ENCODE peak calls at places on chromosome 9, in six cellular contexts. N is GM12865, P is BJ, Q is neural crest cell, T is choroid plexus epithelial cell, S is upper lobe of right lung. W is an unnamed sample.
A peak's percentile ranks its signal among the peaks of the same experiment; 100 is the strongest.

GRCh38 chr9:137592767-137593166 is 2.5 kb upstream of the ZMYND19 start:
- DNase-seq in N (no peak), P (no peak), Q (no peak), T (no peak), S (peak; percentile 79), W (no peak)

GRCh38 chr9:76456202-76456926 is 2.6 kb upstream of the GCNT1 start:
- DNase-seq in N (peak; percentile 42), P (no peak), Q (no peak), T (peak; percentile 64), S (no peak), W (peak; percentile 47)

GRCh38 chr9:76542360-76542759 is 83.4 kb downstream of the GCNT1 start:
- DNase-seq in N (no peak), P (no peak), Q (no peak), T (no peak), S (no peak), W (no peak)

GRCh38 chr9:132239999-132240859 is 78.4 kb downstream of the NTNG2 start:
- DNase-seq in N (no peak), P (no peak), Q (no peak), T (no peak), S (peak; percentile 64), W (peak; percentile 30)

GRCh38 chr9:69420611-69421270 is 95.7 kb downstream of the ENTREP1 start:
- DNase-seq in N (no peak), P (no peak), Q (no peak), T (no peak), S (no peak), W (no peak)

GRCh38 chr9:89137548-89138462 is 40.8 kb downstream of the SHC3 start:
- DNase-seq in N (no peak), P (peak; percentile 75), Q (no peak), T (peak; percentile 97), S (no peak), W (peak; percentile 57)

GRCh38 chr9:89519393-89519805 is 21.5 kb upstream of the SEMA4D start:
- DNase-seq in N (peak; percentile 32), P (no peak), Q (no peak), T (peak; percentile 63), S (no peak), W (no peak)

GRCh38 chr9:32414856-32415255 is 30.4 kb downstream of the ACO1 start:
- DNase-seq in N (no peak), P (no peak), Q (no peak), T (no peak), S (no peak), W (no peak)

GRCh38 chr9:116391306-116391900 is 237.8 kb downstream of the PAPPA start:
- DNase-seq in N (no peak), P (peak; percentile 17), Q (no peak), T (peak; percentile 91), S (no peak), W (no peak)

GRCh38 chr9:4490705-4491620 is 695 bp downstream of the SLC1A1 start:
- DNase-seq in N (peak; percentile 24), P (no peak), Q (no peak), T (peak; percentile 8), S (peak; percentile 66), W (no peak)

GRCh38 chr9:126860077-126860756 is at the start of gene ZBTB34:
- DNase-seq in N (peak; percentile 78), P (no peak), Q (peak; percentile 78), T (peak; percentile 41), S (peak; percentile 88), W (peak; percentile 71)

GRCh38 chr9:34993502-34994428 is 4.2 kb downstream of the DNAJB5 start:
- DNase-seq in N (peak; percentile 54), P (no peak), Q (no peak), T (peak; percentile 79), S (peak; percentile 53), W (peak; percentile 61)

GRCh38 chr9:69466151-69466550 is 141.1 kb downstream of the ENTREP1 start:
- DNase-seq in N (no peak), P (no peak), Q (no peak), T (peak; percentile 4), S (no peak), W (no peak)

GRCh38 chr9:4985376-4986266 is 549 bp downstream of the JAK2 start:
- DNase-seq in N (peak; percentile 60), P (no peak), Q (peak; percentile 15), T (peak; percentile 55), S (peak; percentile 69), W (peak; percentile 39)

GRCh38 chr9:93231121-93231694 is 47.3 kb downstream of the WNK2 start:
- DNase-seq in N (no peak), P (no peak), Q (no peak), T (no peak), S (peak; percentile 78), W (no peak)

GRCh38 chr9:28999806-29000205 is 1426.5 kb upstream of the C9orf72 start:
- DNase-seq in N (no peak), P (no peak), Q (no peak), T (peak; percentile 26), S (no peak), W (no peak)

GRCh38 chr9:93062364-93062763 is 3.9 kb downstream of the SUSD3 start:
- DNase-seq in N (peak; percentile 37), P (no peak), Q (no peak), T (no peak), S (no peak), W (no peak)

GRCh38 chr9:96417610-96418073 is 528 bp downstream of the ZNF367 start:
- DNase-seq in N (no peak), P (no peak), Q (peak; percentile 20), T (no peak), S (peak; percentile 74), W (no peak)

GRCh38 chr9:136283291-136284235 is 20.3 kb downstream of the CCDC187 start:
- DNase-seq in N (peak; percentile 81), P (no peak), Q (peak; percentile 89), T (peak; percentile 78), S (peak; percentile 83), W (peak; percentile 85)

DNA sequence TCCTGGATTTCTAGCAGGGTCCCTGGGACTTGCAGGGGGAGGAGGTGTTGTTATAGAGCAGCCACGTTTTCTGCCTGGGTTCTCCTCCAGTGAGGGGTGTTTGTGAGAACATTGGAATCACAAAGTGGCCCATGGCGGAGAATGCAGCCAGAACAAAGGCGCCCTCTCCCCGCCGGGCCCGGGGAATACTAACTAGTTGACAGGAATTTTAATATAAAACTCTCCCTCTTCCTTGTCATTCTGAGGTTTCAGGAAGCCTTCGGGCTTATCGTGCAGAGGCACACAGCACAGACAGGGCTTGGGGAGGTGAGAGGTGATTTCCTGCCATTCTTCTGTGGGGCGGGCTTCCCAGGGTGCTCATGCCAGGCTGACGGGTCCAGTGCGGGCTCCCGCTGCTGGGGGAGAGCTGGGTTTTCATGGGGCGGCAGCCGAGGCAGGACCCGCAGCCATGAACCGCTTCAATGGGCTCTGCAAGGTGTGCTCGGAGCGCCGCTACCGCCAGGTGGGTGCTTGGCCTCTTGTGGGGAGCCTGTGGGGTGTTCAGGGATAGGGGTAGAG is 37.7 kb downstream of the RGS3 start:
- DNase-seq in N (no peak), P (no peak), Q (no peak), T (no peak), S (no peak), W (no peak)
- TF ChIP-seq CTCF in N (no peak), P (no peak), Q (no peak), T (no peak), S (no peak), W (no peak)

DNA sequence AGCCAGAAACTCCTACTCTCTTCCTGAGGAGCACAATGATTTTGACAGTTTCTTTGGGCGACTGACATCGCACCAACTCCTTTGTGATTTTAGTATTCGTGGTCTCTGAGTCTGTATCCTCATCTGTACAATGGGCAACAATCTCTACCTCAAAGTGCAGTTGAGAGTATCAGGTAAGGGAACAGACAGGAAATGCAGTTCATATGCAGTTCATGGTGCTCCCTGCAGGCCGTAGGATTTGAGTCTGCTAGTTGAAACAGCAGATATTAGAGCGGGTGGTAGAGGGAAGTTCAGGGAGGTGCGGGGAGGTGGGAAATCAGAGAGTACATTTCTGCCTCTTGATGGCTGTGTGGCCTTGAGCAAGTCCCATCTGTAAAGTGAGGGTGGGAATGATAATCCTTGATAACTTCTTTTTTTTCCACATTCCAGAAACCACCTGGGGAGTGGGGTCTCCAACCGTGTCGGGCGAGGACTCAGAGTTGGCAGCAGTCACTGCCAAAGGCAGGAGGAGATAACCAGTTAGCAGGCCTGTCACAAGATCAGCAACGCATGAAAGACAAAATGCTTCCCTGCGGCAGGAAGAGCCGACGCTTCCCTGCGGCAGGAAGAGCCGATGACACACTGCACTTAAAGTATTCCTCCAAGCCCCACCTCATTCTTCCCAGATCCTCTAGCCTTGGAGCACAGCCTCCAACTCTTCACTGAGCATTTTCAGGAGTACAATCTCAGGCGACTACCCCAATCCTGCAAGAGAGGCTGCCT is 6.0 kb upstream of the NEK6 start:
- DNase-seq in N (no peak), P (peak; percentile 53), Q (no peak), T (peak; percentile 47), S (no peak), W (no peak)
- TF ChIP-seq CTCF in N (no peak), P (peak; percentile 13), Q (no peak), T (peak; percentile 32), S (no peak), W (no peak)

GRCh38 chr9:78127271-78128225 is 95.9 kb upstream of the GNAQ start:
- DNase-seq in N (no peak), P (no peak), Q (peak; percentile 31), T (no peak), S (no peak), W (no peak)

GRCh38 chr9:78130853-78131252 is 99.2 kb upstream of the GNAQ start:
- DNase-seq in N (no peak), P (no peak), Q (no peak), T (no peak), S (no peak), W (no peak)

GRCh38 chr9:78131969-78132687 is 100.5 kb upstream of the GNAQ start:
- DNase-seq in N (no peak), P (no peak), Q (no peak), T (peak; percentile 16), S (no peak), W (no peak)

GRCh38 chr9:78132688-78133033 is 101.0 kb upstream of the GNAQ start:
- DNase-seq in N (no peak), P (no peak), Q (no peak), T (peak; percentile 14), S (no peak), W (no peak)

DNA sequence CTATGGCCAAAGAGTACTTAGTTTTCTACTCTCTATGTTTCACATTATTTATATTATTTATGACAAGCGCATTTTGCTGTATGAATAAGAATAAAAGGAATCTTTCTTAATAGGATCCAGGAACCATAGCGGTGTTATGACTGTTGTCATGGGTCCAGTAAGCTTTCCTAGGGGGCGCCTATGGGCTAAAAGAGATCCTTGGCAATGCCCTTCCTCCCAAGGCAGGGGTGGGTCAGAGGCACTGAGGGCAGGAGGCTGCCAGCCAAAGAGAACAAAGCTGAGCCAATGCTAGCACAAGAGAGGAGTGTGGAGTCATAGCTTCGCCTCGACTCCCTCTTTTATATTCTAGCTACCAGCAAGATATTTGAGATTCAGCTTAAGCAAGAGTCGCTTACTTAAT is 98.4 kb upstream of the GNAQ start:
- DNase-seq in N (no peak), P (no peak), Q (peak; percentile 29), T (peak; percentile 43), S (no peak), W (peak; percentile 9)
- TF ChIP-seq CTCF in N (peak; percentile 4), P (no peak), Q (peak; percentile 22), T (peak; percentile 35), S (no peak), W (no peak)

GRCh38 chr9:105539452-105539851 is 18.5 kb upstream of the FKTN start:
- DNase-seq in N (no peak), P (no peak), Q (no peak), T (no peak), S (no peak), W (peak; percentile 17)
- TF ChIP-seq CTCF in N (no peak), P (no peak), Q (peak; percentile 33), T (peak; percentile 18), S (no peak), W (no peak)